ENCODE peak calls at places on chromosomes 4 and X, in eight cellular contexts. Y is mammary epithelial cell, C is HL-60, E is endothelial cell, N is body of pancreas, U is AG09309, K is HCT116, A is GM10248. H is an unnamed sample.
A peak's percentile ranks its signal among the peaks of the same experiment; 100 is the strongest.

GRCh38 chr4:25861951-25862410 is 807 bp downstream of the SEL1L3 start:
- DNase-seq in Y (no peak), C (no peak), E (peak; percentile 29), N (peak; percentile 39), U (no peak), K (no peak), A (no peak), H (peak; percentile 27)

GRCh38 chrX:13899607-13900006 is 82.7 kb upstream of the GPM6B start:
- DNase-seq in Y (peak; percentile 98), C (no peak), E (no peak), N (peak; percentile 47), U (peak; percentile 81), K (no peak), A (no peak), H (no peak)

GRCh38 chrX:68876731-68877130 is 47.9 kb downstream of the EFNB1 start:
- DNase-seq in Y (no peak), C (no peak), E (no peak), N (no peak), U (no peak), K (no peak), A (no peak), H (no peak)

GRCh38 chrX:1140236-1140681 is 72.2 kb downstream of the CRLF2 start:
- DNase-seq in Y (no peak), C (no peak), E (no peak), N (no peak), U (no peak), K (no peak), A (no peak), H (no peak)

GRCh38 chrX:153539171-153539978 is 21.9 kb downstream of the ATP2B3 start:
- DNase-seq in Y (peak; percentile 30), C (peak; percentile 22), E (peak; percentile 80), N (peak; percentile 67), U (no peak), K (peak; percentile 24), A (peak; percentile 77), H (peak; percentile 62)

GRCh38 chr4:6802050-6802449 is 19.5 kb downstream of the KIAA0232 start:
- DNase-seq in Y (no peak), C (no peak), E (no peak), N (no peak), U (no peak), K (no peak), A (no peak), H (no peak)

GRCh38 chr4:184003433-184003832 is 98.3 kb downstream of the STOX2 start:
- DNase-seq in Y (no peak), C (no peak), E (no peak), N (no peak), U (no peak), K (no peak), A (no peak), H (no peak)

GRCh38 chr4:53777244-53777984 is 186.1 kb upstream of the LNX1 start:
- DNase-seq in Y (peak; percentile 48), C (peak; percentile 7), E (no peak), N (no peak), U (peak; percentile 63), K (no peak), A (no peak), H (no peak)

GRCh38 chrX:16870095-16870860 is at the start of gene RBBP7:
- DNase-seq in Y (peak; percentile 94), C (peak; percentile 69), E (peak; percentile 88), N (peak; percentile 90), U (peak; percentile 63), K (peak; percentile 67), A (peak; percentile 95), H (peak; percentile 94)

GRCh38 chr4:61202100-61202637 is 2.0 kb downstream of the ADGRL3 start:
- DNase-seq in Y (peak; percentile 43), C (no peak), E (peak; percentile 39), N (no peak), U (no peak), K (no peak), A (peak; percentile 9), H (no peak)

GRCh38 chr4:128862608-128863313 is 53.3 kb downstream of the JADE1 start:
- DNase-seq in Y (no peak), C (no peak), E (peak; percentile 26), N (no peak), U (no peak), K (no peak), A (peak; percentile 60), H (no peak)

GRCh38 chrX:13254076-13254785 is 65.6 kb downstream of the ATXN3L start:
- DNase-seq in Y (peak; percentile 74), C (peak; percentile 35), E (no peak), N (peak; percentile 48), U (no peak), K (no peak), A (peak; percentile 14), H (peak; percentile 41)

GRCh38 chrX:111133389-111133788 is 37.4 kb downstream of the PAK3 start:
- DNase-seq in Y (peak; percentile 48), C (no peak), E (no peak), N (no peak), U (no peak), K (no peak), A (no peak), H (no peak)

GRCh38 chr4:3257125-3257690 is 8.2 kb downstream of the MSANTD1 start:
- DNase-seq in Y (peak; percentile 24), C (no peak), E (no peak), N (no peak), U (no peak), K (no peak), A (no peak), H (peak; percentile 32)

GRCh38 chr4:15870921-15871664 is 67.4 kb downstream of the FGFBP1 start:
- DNase-seq in Y (no peak), C (no peak), E (no peak), N (no peak), U (no peak), K (no peak), A (no peak), H (no peak)

GRCh38 chrX:124994404-124994803 is 325.3 kb upstream of the TEX13C start:
- DNase-seq in Y (no peak), C (no peak), E (no peak), N (no peak), U (no peak), K (no peak), A (no peak), H (no peak)

GRCh38 chr4:24517676-24518075 is 66.7 kb downstream of the DHX15 start:
- DNase-seq in Y (no peak), C (no peak), E (no peak), N (no peak), U (no peak), K (no peak), A (no peak), H (no peak)

GRCh38 chr4:24515698-24516097 is 68.7 kb downstream of the DHX15 start:
- DNase-seq in Y (no peak), C (no peak), E (no peak), N (no peak), U (no peak), K (no peak), A (no peak), H (no peak)

GRCh38 chr4:24513718-24514117 is 70.6 kb downstream of the DHX15 start:
- DNase-seq in Y (no peak), C (no peak), E (no peak), N (no peak), U (no peak), K (no peak), A (no peak), H (no peak)

GRCh38 chr4:24516926-24517325 is 67.4 kb downstream of the DHX15 start:
- DNase-seq in Y (no peak), C (no peak), E (no peak), N (no peak), U (no peak), K (no peak), A (no peak), H (no peak)

GRCh38 chr4:24514808-24515207 is 69.5 kb downstream of the DHX15 start:
- DNase-seq in Y (no peak), C (no peak), E (no peak), N (no peak), U (no peak), K (no peak), A (no peak), H (no peak)
- TF ChIP-seq CTCF in Y (no peak), C (no peak), E (no peak), N (no peak), U (peak; percentile 21), K (no peak), A (peak; percentile 26), H (no peak)

GRCh38 chr4:90171491-90171890 is 44.3 kb downstream of the CCSER1 start:
- DNase-seq in Y (no peak), C (no peak), E (no peak), N (no peak), U (no peak), K (no peak), A (no peak), H (no peak)
- TF ChIP-seq CTCF in Y (no peak), C (no peak), E (no peak), N (no peak), U (no peak), K (no peak), A (no peak), H (no peak)

GRCh38 chrX:108437354-108437753 is 868 bp downstream of the COL4A6 start:
- DNase-seq in Y (no peak), C (no peak), E (no peak), N (no peak), U (no peak), K (no peak), A (no peak), H (no peak)
- TF ChIP-seq CTCF in Y (no peak), C (no peak), E (no peak), N (no peak), U (no peak), K (no peak), A (no peak), H (no peak)

GRCh38 chrX:122268353-122268752 is 915.7 kb upstream of the GRIA3 start:
- DNase-seq in Y (no peak), C (no peak), E (no peak), N (no peak), U (no peak), K (no peak), A (no peak), H (no peak)
- TF ChIP-seq CTCF in Y (no peak), C (no peak), E (no peak), N (no peak), U (no peak), K (no peak), A (no peak), H (no peak)

DNA sequence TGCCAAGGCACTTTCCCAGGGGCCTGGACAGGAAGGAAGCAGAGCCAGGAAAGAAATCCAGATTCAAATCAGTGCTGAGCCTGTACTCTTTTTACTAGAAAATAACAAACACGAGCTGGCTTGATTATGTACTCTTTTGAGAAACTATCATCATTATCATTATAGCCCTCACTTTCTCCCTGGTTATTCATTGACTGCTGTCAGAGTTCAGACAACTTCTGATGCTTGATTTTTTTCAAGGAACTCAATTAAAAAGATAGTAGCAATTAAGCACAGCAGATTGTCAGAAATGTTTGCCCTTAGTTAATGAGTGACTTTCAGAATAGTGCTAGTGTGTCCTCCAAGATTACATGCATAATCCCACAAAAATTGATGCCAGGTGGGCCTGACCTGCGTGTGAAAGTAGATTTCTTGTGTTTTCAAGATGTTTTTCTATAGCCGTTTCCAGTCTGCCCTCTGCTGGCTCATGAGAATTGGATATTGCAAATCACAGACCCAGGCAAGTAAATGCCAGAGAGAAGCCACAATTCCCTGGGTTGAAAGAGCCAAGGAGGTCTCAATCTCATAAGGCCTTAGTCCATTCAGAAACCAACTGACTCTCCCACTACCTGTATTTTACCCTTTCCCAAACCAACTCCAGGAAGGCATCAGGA is 14.3 kb upstream of the PNPLA4 start:
- DNase-seq in Y (peak; percentile 9), C (no peak), E (peak; percentile 9), N (peak; percentile 10), U (no peak), K (no peak), A (no peak), H (peak; percentile 12)
- TF ChIP-seq CTCF in Y (peak; percentile 24), C (no peak), E (no peak), N (no peak), U (peak; percentile 46), K (no peak), A (peak; percentile 27), H (no peak)